ENCODE peak calls at places on chromosomes 1 and 21, in eight cellular contexts. R, A, L, W, P, Q, S and D are unnamed samples. For H3K4me1, the result is how much of the 10 kb centered on the place peaks cover.

GRCh38 chr1:44780583-44781121 is 5.3 kb downstream of the RPS8 start:
- DNase-seq in P (no peak), R (no peak), A (no peak), L (no peak), S (no peak), W (no peak), Q (no peak), D (no peak)

GRCh38 chr1:216183427-216183826 is 239.8 kb downstream of the USH2A start:
- DNase-seq in A (no peak), S (no peak), W (peak), L (no peak), R (no peak), Q (no peak), P (no peak), D (no peak)

GRCh38 chr1:2988256-2988655 is 33.0 kb upstream of the ACTRT2 start:
- DNase-seq in Q (no peak), R (no peak), A (no peak), P (no peak), W (no peak), S (no peak), L (no peak), D (no peak)

GRCh38 chr1:21963477-21964217 is 13.2 kb upstream of the CELA3B start:
- DNase-seq in L (peak), P (peak), R (peak), A (peak), S (peak), Q (peak), W (peak), D (peak)

GRCh38 chr1:31707711-31708110 is 3.9 kb upstream of the COL16A1 start:
- DNase-seq in W (peak), A (no peak), Q (no peak), P (no peak), R (no peak), L (no peak), S (peak), D (no peak)

GRCh38 chr1:236156512-236157208 is 14.3 kb downstream of the GPR137B start:
- DNase-seq in P (no peak), R (peak), L (no peak), S (no peak), Q (no peak), W (no peak), A (no peak), D (peak)

GRCh38 chr21:34335316-34335715 is 28.5 kb upstream of the KCNE2 start:
- DNase-seq in S (no peak), R (no peak), P (no peak), Q (peak), L (no peak), W (no peak), A (no peak), D (no peak)

GRCh38 chr1:205449750-205450443 is 5.9 kb downstream of the BLACAT1 start:
- DNase-seq in Q (peak), L (no peak), P (peak), A (no peak), R (no peak), W (peak), S (no peak), D (no peak)

GRCh38 chr1:176878750-176879536 is 285.6 kb downstream of the ASTN1 start:
- DNase-seq in A (no peak), S (no peak), L (no peak), R (no peak), P (no peak), W (peak), Q (peak), D (no peak)

GRCh38 chr1:119420638-119421037 is 5.7 kb downstream of the HSD3B2 start:
- DNase-seq in S (no peak), P (no peak), A (no peak), L (no peak), Q (no peak), R (no peak), W (no peak), D (no peak)

GRCh38 chr1:198184516-198184915 is 27.7 kb downstream of the NEK7 start:
- DNase-seq in Q (no peak), R (no peak), P (no peak), S (no peak), A (no peak), L (no peak), W (no peak), D (no peak)

GRCh38 chr1:179493323-179493722 is 82.4 kb downstream of the NPHS2 start:
- DNase-seq in Q (no peak), A (no peak), S (no peak), P (no peak), W (no peak), R (no peak), L (no peak), D (no peak)

GRCh38 chr1:25082995-25083394 is 149.3 kb downstream of the SYF2 start:
- DNase-seq in L (no peak), R (no peak), W (no peak), S (no peak), Q (no peak), P (no peak), A (no peak), D (no peak)

GRCh38 chr1:154431586-154432373 is 26.6 kb downstream of the IL6R start:
- DNase-seq in Q (no peak), R (no peak), P (no peak), L (peak), W (no peak), S (no peak), A (no peak), D (no peak)

GRCh38 chr1:154433161-154433681 is 28.1 kb downstream of the IL6R start:
- DNase-seq in S (no peak), A (no peak), L (peak), P (peak), Q (no peak), W (no peak), R (no peak), D (no peak)

GRCh38 chr1:154435801-154436200 is 30.7 kb downstream of the IL6R start:
- DNase-seq in Q (no peak), A (no peak), W (no peak), P (no peak), S (no peak), L (no peak), R (no peak), D (no peak)

GRCh38 chr1:154436433-154436832 is 31.3 kb downstream of the IL6R start:
- DNase-seq in W (no peak), P (no peak), S (no peak), L (no peak), A (no peak), R (no peak), Q (no peak), D (no peak)

GRCh38 chr1:154434346-154435075 is 29.4 kb downstream of the IL6R start:
- DNase-seq in A (peak), R (no peak), L (peak), S (peak), P (no peak), W (no peak), Q (no peak), D (no peak)
- H3K4me1 ChIP-seq in A (under half), R (half or more), L (under half), S (under half), P (under half), W (under half), Q (under half), D (half or more)

GRCh38 chr1:150763631-150764223 is 1.9 kb downstream of the CTSS start:
- DNase-seq in W (no peak), Q (no peak), P (no peak), S (no peak), L (no peak), R (no peak), A (no peak), D (no peak)

GRCh38 chr1:150762559-150762958 is 3.0 kb downstream of the CTSS start:
- DNase-seq in W (no peak), P (no peak), R (no peak), S (no peak), A (no peak), L (no peak), Q (no peak), D (no peak)

GRCh38 chr1:150763018-150763417 is 2.6 kb downstream of the CTSS start:
- DNase-seq in W (no peak), R (no peak), S (no peak), Q (no peak), L (no peak), A (no peak), P (no peak), D (no peak)

GRCh38 chr1:150764617-150765090 is 924 bp downstream of the CTSS start:
- DNase-seq in Q (no peak), P (no peak), L (no peak), S (no peak), A (no peak), R (no peak), W (no peak), D (no peak)

DNA sequence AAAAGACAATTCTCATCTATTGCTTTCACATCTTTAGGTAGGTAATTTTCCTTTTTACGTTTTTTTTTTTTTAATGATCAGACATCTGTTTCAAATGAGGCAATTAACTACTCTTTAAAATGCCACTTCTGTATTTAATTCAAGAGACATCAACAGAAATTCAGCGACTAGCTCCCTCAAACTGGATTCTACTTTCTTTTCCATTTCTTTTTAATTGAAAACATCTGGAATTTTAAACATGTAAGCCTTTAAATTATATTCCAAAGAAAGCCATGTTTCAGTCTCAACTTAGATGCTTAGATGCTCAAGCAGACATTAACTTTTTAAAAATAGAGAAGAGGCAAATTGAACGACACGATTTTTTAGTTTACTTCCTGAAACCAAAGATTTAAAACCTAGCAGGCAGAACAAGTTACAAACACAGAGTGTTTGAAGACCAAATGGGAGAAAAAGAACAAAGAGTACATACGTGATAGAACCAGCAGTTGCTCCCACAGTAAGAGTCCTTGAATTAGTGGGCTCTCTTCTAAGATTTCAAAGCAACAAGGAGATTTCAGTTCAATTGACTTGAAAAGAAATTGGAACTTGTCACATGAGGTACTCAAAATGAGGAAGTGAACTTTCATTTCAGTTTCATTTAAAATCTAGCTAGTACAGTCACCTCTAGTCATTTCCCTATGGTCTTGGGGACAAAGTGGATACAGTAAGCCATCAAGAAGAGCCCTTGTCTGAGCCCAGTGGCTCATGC is at the start of gene CTSS:
- DNase-seq in A (no peak), S (no peak), P (no peak), R (peak), Q (no peak), W (no peak), L (no peak), D (peak)
- H3K4me3 ChIP-seq in A (peak), S (peak), P (no peak), R (peak), Q (no peak), W (no peak), L (peak), D (peak)

DNA sequence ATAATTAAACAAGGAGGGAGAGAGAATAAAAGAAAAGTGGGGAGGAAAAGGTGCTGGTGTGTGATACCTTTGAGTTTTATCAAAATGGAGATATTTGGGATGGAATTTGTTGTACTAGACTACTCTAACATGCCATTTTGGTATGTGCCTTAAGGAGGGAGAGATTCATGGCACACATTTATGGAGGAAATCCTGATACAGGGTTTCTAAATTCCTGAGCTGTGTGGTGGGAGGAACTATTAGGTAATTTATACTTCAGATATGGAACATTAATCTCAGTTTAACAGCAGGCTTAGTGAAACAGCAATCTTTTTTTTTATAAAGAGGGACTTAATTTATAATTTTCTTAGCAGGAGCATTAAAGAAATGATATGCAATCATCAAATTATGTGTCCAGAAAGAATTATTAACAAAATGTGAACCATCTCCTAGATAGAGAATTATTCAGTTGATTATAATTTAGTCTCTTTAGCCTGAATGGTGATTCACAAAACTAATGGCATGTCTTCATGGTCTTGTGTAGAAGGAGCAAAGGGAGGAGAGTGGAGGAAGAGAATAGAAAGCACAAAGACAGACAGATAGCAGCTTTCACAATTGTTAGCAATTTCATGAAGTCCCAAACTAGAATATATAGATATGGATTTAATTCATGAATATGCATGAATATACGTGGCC is 301.6 kb downstream of the HLX start:
- DNase-seq in A (no peak), L (no peak), P (no peak), W (no peak), Q (no peak), S (no peak), R (no peak), D (no peak)
- H3K27ac ChIP-seq in A (no peak), L (no peak), P (no peak), W (no peak), Q (no peak), S (no peak), R (no peak), D (no peak)

DNA sequence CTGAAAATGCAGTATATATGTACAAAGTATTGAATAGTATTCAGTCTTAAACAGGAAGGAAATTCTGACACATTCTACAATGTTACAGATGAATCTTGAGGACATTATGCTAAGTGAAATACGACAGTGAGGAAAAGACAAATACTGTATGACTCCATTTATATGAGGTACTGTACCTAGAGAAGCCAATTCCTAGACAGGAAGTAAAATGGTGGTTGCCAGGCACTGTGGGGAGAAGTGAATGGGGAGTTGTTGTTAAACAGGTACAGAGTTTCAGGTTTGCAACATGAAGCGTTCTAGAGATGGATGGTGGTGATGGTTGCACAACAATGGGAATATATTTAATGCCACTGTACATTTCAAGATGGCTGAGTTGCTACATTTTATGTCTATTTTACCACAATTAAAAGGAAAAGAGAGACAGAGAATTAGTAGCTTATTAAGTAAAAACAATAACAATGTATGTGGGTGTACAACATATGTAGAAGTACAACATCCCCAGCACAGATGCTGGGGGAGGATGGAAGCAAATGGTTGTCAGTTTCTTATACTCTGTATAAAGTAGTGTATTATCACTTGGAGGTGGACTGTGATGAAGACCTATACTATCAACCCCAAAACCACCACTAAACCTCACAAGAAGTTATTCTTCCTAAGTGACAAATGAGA is 3.9 kb upstream of the RAB4A start:
- DNase-seq in W (no peak), L (no peak), P (no peak), S (no peak), R (no peak), A (no peak), Q (no peak), D (no peak)
- H3K4me1 ChIP-seq in W (under half), L (under half), P (under half), S (under half), R (under half), A (under half), Q (under half), D (under half)

DNA sequence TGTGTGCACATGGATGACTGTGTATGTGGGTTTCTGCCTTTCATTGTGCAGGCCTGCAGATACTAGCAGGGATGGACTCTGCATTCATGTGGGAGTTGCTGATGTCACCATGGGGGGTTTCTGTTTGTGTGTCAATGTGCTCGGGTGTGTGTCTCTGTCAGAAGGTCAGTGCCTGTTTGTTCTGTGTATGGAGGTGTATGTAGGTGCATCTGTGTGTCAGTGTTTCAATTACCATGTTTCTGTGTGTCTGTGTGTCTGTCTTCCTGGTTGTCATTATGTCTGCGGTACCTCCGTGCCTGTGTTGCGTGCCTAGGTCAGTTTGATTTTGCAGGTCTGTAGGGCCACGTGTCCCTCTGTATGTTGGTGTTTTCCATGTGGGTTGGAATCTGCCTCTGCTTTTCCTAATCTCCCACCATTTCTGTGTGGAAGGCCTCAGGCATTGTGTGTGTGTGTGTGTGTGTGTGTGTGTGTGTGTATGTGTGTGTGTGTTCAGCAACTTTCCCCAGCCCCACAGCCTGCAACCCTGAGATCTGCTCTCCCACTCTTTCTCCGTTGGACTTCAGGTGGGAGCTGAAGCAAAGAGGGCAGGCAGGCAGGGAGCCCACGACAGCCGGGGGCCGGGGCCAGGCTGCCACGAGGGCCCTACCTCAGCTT is 36.7 kb upstream of the WASF2 start:
- DNase-seq in W (no peak), A (no peak), L (peak), Q (no peak), P (no peak), S (no peak), R (no peak), D (no peak)
- H3K4me3 ChIP-seq in W (no peak), A (peak), L (peak), Q (peak), P (peak), S (no peak), R (peak), D (peak)